ENCODE peak calls at places on chromosomes 13 and 19, in eight cellular contexts. One of them, this sample, is unnamed.

GRCh38 chr19:22628401-22628800 is 5.7 kb upstream of the ZNF492 start:
- DNase-seq in right lobe of liver: no peak
- DNase-seq in CD8-positive, alpha-beta T cell: no peak
- DNase-seq in HepG2: no peak
- DNase-seq in breast epithelium: no peak
- DNase-seq in Karpas-422: no peak
- DNase-seq in adrenal gland: no peak
- DNase-seq in lower leg skin: no peak
- DNase-seq in this sample: no peak

GRCh38 chr19:35704218-35704617 is at the start of gene ZBTB32:
- DNase-seq in right lobe of liver: no peak
- DNase-seq in CD8-positive, alpha-beta T cell: no peak
- DNase-seq in HepG2: no peak
- DNase-seq in breast epithelium: no peak
- DNase-seq in Karpas-422: peak
- DNase-seq in adrenal gland: no peak
- DNase-seq in lower leg skin: no peak
- DNase-seq in this sample: peak

GRCh38 chr13:21074601-21075302 is 13.4 kb upstream of the LATS2 start:
- DNase-seq in right lobe of liver: no peak
- DNase-seq in CD8-positive, alpha-beta T cell: no peak
- DNase-seq in HepG2: no peak
- DNase-seq in breast epithelium: no peak
- DNase-seq in Karpas-422: no peak
- DNase-seq in adrenal gland: no peak
- DNase-seq in lower leg skin: no peak
- DNase-seq in this sample: no peak

GRCh38 chr19:13334801-13335481 is 171.3 kb downstream of the CACNA1A start:
- DNase-seq in right lobe of liver: no peak
- DNase-seq in CD8-positive, alpha-beta T cell: no peak
- DNase-seq in HepG2: no peak
- DNase-seq in breast epithelium: no peak
- DNase-seq in Karpas-422: peak
- DNase-seq in adrenal gland: no peak
- DNase-seq in lower leg skin: no peak
- DNase-seq in this sample: no peak

GRCh38 chr19:56321981-56322558 is 7.4 kb upstream of the ZSCAN5A start:
- DNase-seq in right lobe of liver: no peak
- DNase-seq in CD8-positive, alpha-beta T cell: no peak
- DNase-seq in HepG2: no peak
- DNase-seq in breast epithelium: no peak
- DNase-seq in Karpas-422: peak
- DNase-seq in adrenal gland: no peak
- DNase-seq in lower leg skin: no peak
- DNase-seq in this sample: no peak

GRCh38 chr19:32808236-32808635 is 61.3 kb downstream of the SLC7A9 start:
- DNase-seq in right lobe of liver: no peak
- DNase-seq in CD8-positive, alpha-beta T cell: no peak
- DNase-seq in HepG2: no peak
- DNase-seq in breast epithelium: no peak
- DNase-seq in Karpas-422: peak
- DNase-seq in adrenal gland: no peak
- DNase-seq in lower leg skin: no peak
- DNase-seq in this sample: no peak

GRCh38 chr19:57357406-57357805 is 5.9 kb upstream of the TRAPPC2B start:
- DNase-seq in right lobe of liver: no peak
- DNase-seq in CD8-positive, alpha-beta T cell: no peak
- DNase-seq in HepG2: no peak
- DNase-seq in breast epithelium: no peak
- DNase-seq in Karpas-422: no peak
- DNase-seq in adrenal gland: no peak
- DNase-seq in lower leg skin: no peak
- DNase-seq in this sample: no peak

GRCh38 chr13:47256618-47257017 is 359.8 kb upstream of the HTR2A start:
- DNase-seq in right lobe of liver: no peak
- DNase-seq in CD8-positive, alpha-beta T cell: no peak
- DNase-seq in HepG2: no peak
- DNase-seq in breast epithelium: no peak
- DNase-seq in Karpas-422: no peak
- DNase-seq in adrenal gland: no peak
- DNase-seq in lower leg skin: no peak
- DNase-seq in this sample: peak

GRCh38 chr13:95704510-95704909 is 27.6 kb downstream of the DNAJC3 start:
- DNase-seq in right lobe of liver: no peak
- DNase-seq in CD8-positive, alpha-beta T cell: no peak
- DNase-seq in HepG2: no peak
- DNase-seq in breast epithelium: no peak
- DNase-seq in Karpas-422: no peak
- DNase-seq in adrenal gland: no peak
- DNase-seq in lower leg skin: no peak
- DNase-seq in this sample: no peak

GRCh38 chr13:109938255-109938936 is 152.0 kb upstream of the IRS2 start:
- DNase-seq in right lobe of liver: no peak
- DNase-seq in CD8-positive, alpha-beta T cell: no peak
- DNase-seq in HepG2: no peak
- DNase-seq in breast epithelium: no peak
- DNase-seq in Karpas-422: no peak
- DNase-seq in adrenal gland: no peak
- DNase-seq in lower leg skin: no peak
- DNase-seq in this sample: peak

GRCh38 chr19:31105761-31106160 is 243.5 kb downstream of the TSHZ3 start:
- DNase-seq in right lobe of liver: no peak
- DNase-seq in CD8-positive, alpha-beta T cell: no peak
- DNase-seq in HepG2: no peak
- DNase-seq in breast epithelium: no peak
- DNase-seq in Karpas-422: no peak
- DNase-seq in adrenal gland: no peak
- DNase-seq in lower leg skin: no peak
- DNase-seq in this sample: no peak

GRCh38 chr13:44921931-44922758 is 67.1 kb downstream of the NUFIP1 start:
- DNase-seq in right lobe of liver: no peak
- DNase-seq in CD8-positive, alpha-beta T cell: no peak
- DNase-seq in HepG2: peak
- DNase-seq in breast epithelium: peak
- DNase-seq in Karpas-422: no peak
- DNase-seq in adrenal gland: peak
- DNase-seq in lower leg skin: peak
- DNase-seq in this sample: peak

GRCh38 chr19:1528596-1529429 is 4.9 kb downstream of the PLK5 start:
- DNase-seq in right lobe of liver: no peak
- DNase-seq in CD8-positive, alpha-beta T cell: no peak
- DNase-seq in HepG2: no peak
- DNase-seq in breast epithelium: no peak
- DNase-seq in Karpas-422: no peak
- DNase-seq in adrenal gland: no peak
- DNase-seq in lower leg skin: no peak
- DNase-seq in this sample: no peak

GRCh38 chr19:52492991-52493470 is 34.4 kb upstream of the ZNF808 start:
- DNase-seq in right lobe of liver: no peak
- DNase-seq in CD8-positive, alpha-beta T cell: no peak
- DNase-seq in HepG2: no peak
- DNase-seq in breast epithelium: no peak
- DNase-seq in Karpas-422: no peak
- DNase-seq in adrenal gland: no peak
- DNase-seq in lower leg skin: no peak
- DNase-seq in this sample: no peak

GRCh38 chr13:102597029-102598015 is 536 bp downstream of the TPP2 start:
- DNase-seq in right lobe of liver: peak
- DNase-seq in CD8-positive, alpha-beta T cell: no peak
- DNase-seq in HepG2: no peak
- DNase-seq in breast epithelium: no peak
- DNase-seq in Karpas-422: peak
- DNase-seq in adrenal gland: peak
- DNase-seq in lower leg skin: peak
- DNase-seq in this sample: peak

GRCh38 chr19:18441804-18442788 is 4.2 kb upstream of the ISYNA1 start:
- DNase-seq in right lobe of liver: no peak
- DNase-seq in CD8-positive, alpha-beta T cell: no peak
- DNase-seq in HepG2: peak
- DNase-seq in breast epithelium: no peak
- DNase-seq in Karpas-422: no peak
- DNase-seq in adrenal gland: no peak
- DNase-seq in lower leg skin: no peak
- DNase-seq in this sample: no peak

GRCh38 chr19:14494451-14494850 is 1.5 kb downstream of the GIPC1 start:
- DNase-seq in right lobe of liver: no peak
- DNase-seq in CD8-positive, alpha-beta T cell: no peak
- DNase-seq in HepG2: no peak
- DNase-seq in breast epithelium: no peak
- DNase-seq in Karpas-422: no peak
- DNase-seq in adrenal gland: no peak
- DNase-seq in lower leg skin: no peak
- DNase-seq in this sample: no peak
- H3K4me3 ChIP-seq in right lobe of liver: no peak
- H3K4me3 ChIP-seq in CD8-positive, alpha-beta T cell: no peak
- H3K4me3 ChIP-seq in HepG2: no peak
- H3K4me3 ChIP-seq in breast epithelium: peak
- H3K4me3 ChIP-seq in Karpas-422: no peak
- H3K4me3 ChIP-seq in adrenal gland: no peak
- H3K4me3 ChIP-seq in lower leg skin: no peak
- H3K4me3 ChIP-seq in this sample: peak

GRCh38 chr19:43533546-43534304 is 737 bp downstream of the ZNF575 start:
- DNase-seq in right lobe of liver: peak
- DNase-seq in CD8-positive, alpha-beta T cell: peak
- DNase-seq in HepG2: peak
- DNase-seq in breast epithelium: peak
- DNase-seq in Karpas-422: peak
- DNase-seq in adrenal gland: peak
- DNase-seq in lower leg skin: peak
- DNase-seq in this sample: peak

GRCh38 chr19:43532962-43533545 is at the start of gene ZNF575:
- DNase-seq in right lobe of liver: peak
- DNase-seq in CD8-positive, alpha-beta T cell: peak
- DNase-seq in HepG2: peak
- DNase-seq in breast epithelium: peak
- DNase-seq in Karpas-422: peak
- DNase-seq in adrenal gland: peak
- DNase-seq in lower leg skin: peak
- DNase-seq in this sample: peak

GRCh38 chr19:43532571-43532961 is 422 bp upstream of the ZNF575 start:
- DNase-seq in right lobe of liver: peak
- DNase-seq in CD8-positive, alpha-beta T cell: no peak
- DNase-seq in HepG2: no peak
- DNase-seq in breast epithelium: peak
- DNase-seq in Karpas-422: peak
- DNase-seq in adrenal gland: peak
- DNase-seq in lower leg skin: peak
- DNase-seq in this sample: no peak

GRCh38 chr19:43534811-43535761 is 2.1 kb downstream of the ZNF575 start:
- DNase-seq in right lobe of liver: peak
- DNase-seq in CD8-positive, alpha-beta T cell: no peak
- DNase-seq in HepG2: peak
- DNase-seq in breast epithelium: peak
- DNase-seq in Karpas-422: peak
- DNase-seq in adrenal gland: peak
- DNase-seq in lower leg skin: no peak
- DNase-seq in this sample: peak

GRCh38 chr19:43534305-43534612 is 1.3 kb downstream of the ZNF575 start:
- DNase-seq in right lobe of liver: no peak
- DNase-seq in CD8-positive, alpha-beta T cell: no peak
- DNase-seq in HepG2: no peak
- DNase-seq in breast epithelium: no peak
- DNase-seq in Karpas-422: no peak
- DNase-seq in adrenal gland: no peak
- DNase-seq in lower leg skin: no peak
- DNase-seq in this sample: no peak
- H3K4me3 ChIP-seq in right lobe of liver: peak
- H3K4me3 ChIP-seq in CD8-positive, alpha-beta T cell: no peak
- H3K4me3 ChIP-seq in HepG2: no peak
- H3K4me3 ChIP-seq in breast epithelium: peak
- H3K4me3 ChIP-seq in Karpas-422: no peak
- H3K4me3 ChIP-seq in adrenal gland: no peak
- H3K4me3 ChIP-seq in lower leg skin: no peak
- H3K4me3 ChIP-seq in this sample: peak

GRCh38 chr19:9914315-9915207 is 21.8 kb downstream of the OLFM2 start:
- DNase-seq in right lobe of liver: peak
- DNase-seq in CD8-positive, alpha-beta T cell: peak
- DNase-seq in HepG2: peak
- DNase-seq in breast epithelium: peak
- DNase-seq in Karpas-422: peak
- DNase-seq in adrenal gland: peak
- DNase-seq in lower leg skin: peak
- DNase-seq in this sample: peak

GRCh38 chr19:9912551-9913236 is 23.6 kb downstream of the OLFM2 start:
- DNase-seq in right lobe of liver: no peak
- DNase-seq in CD8-positive, alpha-beta T cell: no peak
- DNase-seq in HepG2: no peak
- DNase-seq in breast epithelium: no peak
- DNase-seq in Karpas-422: no peak
- DNase-seq in adrenal gland: no peak
- DNase-seq in lower leg skin: no peak
- DNase-seq in this sample: no peak

GRCh38 chr19:9913237-9914000 is 22.9 kb downstream of the OLFM2 start:
- DNase-seq in right lobe of liver: no peak
- DNase-seq in CD8-positive, alpha-beta T cell: no peak
- DNase-seq in HepG2: no peak
- DNase-seq in breast epithelium: no peak
- DNase-seq in Karpas-422: no peak
- DNase-seq in adrenal gland: no peak
- DNase-seq in lower leg skin: no peak
- DNase-seq in this sample: no peak

GRCh38 chr19:9911524-9911923 is 24.8 kb downstream of the OLFM2 start:
- DNase-seq in right lobe of liver: no peak
- DNase-seq in CD8-positive, alpha-beta T cell: no peak
- DNase-seq in HepG2: no peak
- DNase-seq in breast epithelium: no peak
- DNase-seq in Karpas-422: no peak
- DNase-seq in adrenal gland: no peak
- DNase-seq in lower leg skin: no peak
- DNase-seq in this sample: no peak

DNA sequence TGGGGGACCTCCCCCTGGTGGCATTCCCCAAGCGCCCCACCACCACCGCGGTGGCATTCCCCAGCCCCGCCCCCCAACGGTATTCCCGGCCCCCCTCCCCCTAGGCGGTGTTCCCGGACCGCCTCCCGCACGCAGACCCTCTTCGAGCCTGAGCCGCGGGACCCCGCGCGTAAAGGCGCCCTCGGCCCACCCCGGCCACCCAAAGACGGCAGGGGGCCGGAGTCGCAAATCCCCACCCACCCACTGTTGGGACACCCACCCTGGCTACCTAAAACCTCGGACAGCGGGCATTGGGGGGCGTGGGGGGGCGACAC is 22.4 kb downstream of the OLFM2 start:
- DNase-seq in right lobe of liver: no peak
- DNase-seq in CD8-positive, alpha-beta T cell: no peak
- DNase-seq in HepG2: no peak
- DNase-seq in breast epithelium: no peak
- DNase-seq in Karpas-422: no peak
- DNase-seq in adrenal gland: no peak
- DNase-seq in lower leg skin: no peak
- DNase-seq in this sample: no peak
- H3K4me3 ChIP-seq in right lobe of liver: peak
- H3K4me3 ChIP-seq in CD8-positive, alpha-beta T cell: peak
- H3K4me3 ChIP-seq in HepG2: peak
- H3K4me3 ChIP-seq in breast epithelium: peak
- H3K4me3 ChIP-seq in Karpas-422: no peak
- H3K4me3 ChIP-seq in adrenal gland: no peak
- H3K4me3 ChIP-seq in lower leg skin: peak
- H3K4me3 ChIP-seq in this sample: peak

GRCh38 chr13:25776722-25777121 is 275.1 kb downstream of the SHISA2 start:
- DNase-seq in right lobe of liver: no peak
- DNase-seq in CD8-positive, alpha-beta T cell: no peak
- DNase-seq in HepG2: no peak
- DNase-seq in breast epithelium: no peak
- DNase-seq in Karpas-422: no peak
- DNase-seq in adrenal gland: no peak
- DNase-seq in lower leg skin: no peak
- DNase-seq in this sample: no peak
- H3K4me3 ChIP-seq in right lobe of liver: no peak
- H3K4me3 ChIP-seq in CD8-positive, alpha-beta T cell: no peak
- H3K4me3 ChIP-seq in HepG2: no peak
- H3K4me3 ChIP-seq in breast epithelium: no peak
- H3K4me3 ChIP-seq in Karpas-422: no peak
- H3K4me3 ChIP-seq in adrenal gland: no peak
- H3K4me3 ChIP-seq in lower leg skin: no peak
- H3K4me3 ChIP-seq in this sample: no peak

This sample was measured in choroid plexus epithelial cell.